ENCODE peak calls at places on chromosomes 5 and 9, in nine cellular contexts. One of them, this sample, is unnamed.

GRCh38 chr5:119302916-119303897 is 52.6 kb upstream of the TNFAIP8 start:
- DNase-seq in Peyer's patch: no peak
- DNase-seq in GM23338: no peak
- DNase-seq in lung: no peak
- DNase-seq in BJ: peak; percentile 95
- DNase-seq in B cell: no peak
- DNase-seq in left lung: no peak
- DNase-seq in adrenal gland: no peak
- DNase-seq in RWPE1: peak; percentile 71
- DNase-seq in this sample: no peak

GRCh38 chr9:16543691-16544090 is 326.8 kb downstream of the BNC2 start:
- DNase-seq in left lung: no peak
- DNase-seq in lung: no peak
- DNase-seq in GM23338: no peak
- DNase-seq in B cell: no peak
- DNase-seq in RWPE1: no peak
- DNase-seq in adrenal gland: no peak
- DNase-seq in BJ: no peak
- DNase-seq in Peyer's patch: no peak
- DNase-seq in this sample: no peak

GRCh38 chr9:122091682-122092592 is 1.2 kb downstream of the TTLL11 start:
- DNase-seq in lung: no peak
- DNase-seq in adrenal gland: no peak
- DNase-seq in BJ: no peak
- DNase-seq in GM23338: no peak
- DNase-seq in left lung: no peak
- DNase-seq in B cell: no peak
- DNase-seq in RWPE1: no peak
- DNase-seq in Peyer's patch: no peak
- DNase-seq in this sample: no peak

GRCh38 chr5:150058480-150059126 is 27.8 kb downstream of the CSF1R start:
- DNase-seq in GM23338: no peak
- DNase-seq in B cell: no peak
- DNase-seq in Peyer's patch: peak; percentile 49
- DNase-seq in adrenal gland: no peak
- DNase-seq in RWPE1: peak; percentile 69
- DNase-seq in lung: no peak
- DNase-seq in left lung: no peak
- DNase-seq in BJ: peak; percentile 47
- DNase-seq in this sample: no peak

GRCh38 chr9:14062449-14063187 is 251.3 kb downstream of the NFIB start:
- DNase-seq in Peyer's patch: no peak
- DNase-seq in GM23338: no peak
- DNase-seq in BJ: no peak
- DNase-seq in B cell: no peak
- DNase-seq in RWPE1: peak; percentile 62
- DNase-seq in left lung: no peak
- DNase-seq in lung: no peak
- DNase-seq in adrenal gland: no peak
- DNase-seq in this sample: no peak

GRCh38 chr5:92800360-92800759 is 780.7 kb downstream of the NR2F1-AS1 start:
- DNase-seq in GM23338: no peak
- DNase-seq in B cell: no peak
- DNase-seq in left lung: no peak
- DNase-seq in Peyer's patch: no peak
- DNase-seq in lung: no peak
- DNase-seq in RWPE1: no peak
- DNase-seq in BJ: no peak
- DNase-seq in adrenal gland: no peak
- DNase-seq in this sample: no peak

GRCh38 chr5:41246376-41246775 is 33.0 kb upstream of the C6 start:
- DNase-seq in lung: no peak
- DNase-seq in left lung: no peak
- DNase-seq in adrenal gland: no peak
- DNase-seq in B cell: no peak
- DNase-seq in Peyer's patch: peak; percentile 62
- DNase-seq in GM23338: no peak
- DNase-seq in BJ: peak; percentile 59
- DNase-seq in RWPE1: peak; percentile 78
- DNase-seq in this sample: no peak

GRCh38 chr5:31133488-31133887 is 60.0 kb upstream of the CDH6 start:
- DNase-seq in GM23338: no peak
- DNase-seq in Peyer's patch: no peak
- DNase-seq in adrenal gland: no peak
- DNase-seq in B cell: no peak
- DNase-seq in BJ: no peak
- DNase-seq in left lung: no peak
- DNase-seq in RWPE1: no peak
- DNase-seq in lung: no peak
- DNase-seq in this sample: peak; percentile 4

GRCh38 chr9:129776938-129777768 is 24.3 kb upstream of the PTGES start:
- DNase-seq in RWPE1: peak; percentile 99
- DNase-seq in GM23338: peak; percentile 20
- DNase-seq in Peyer's patch: peak; percentile 90
- DNase-seq in lung: peak; percentile 90
- DNase-seq in B cell: no peak
- DNase-seq in BJ: peak; percentile 97
- DNase-seq in left lung: peak; percentile 98
- DNase-seq in adrenal gland: peak; percentile 99
- DNase-seq in this sample: no peak

GRCh38 chr5:77294212-77294611 is 83.7 kb downstream of the PDE8B start:
- DNase-seq in BJ: no peak
- DNase-seq in adrenal gland: no peak
- DNase-seq in Peyer's patch: no peak
- DNase-seq in lung: no peak
- DNase-seq in RWPE1: no peak
- DNase-seq in left lung: no peak
- DNase-seq in GM23338: no peak
- DNase-seq in B cell: peak; percentile 17
- DNase-seq in this sample: no peak

GRCh38 chr5:121797677-121798518 is 53.8 kb upstream of the FTMT start:
- DNase-seq in BJ: no peak
- DNase-seq in RWPE1: no peak
- DNase-seq in left lung: no peak
- DNase-seq in GM23338: peak; percentile 74
- DNase-seq in B cell: no peak
- DNase-seq in lung: no peak
- DNase-seq in Peyer's patch: no peak
- DNase-seq in adrenal gland: no peak
- DNase-seq in this sample: no peak

DNA sequence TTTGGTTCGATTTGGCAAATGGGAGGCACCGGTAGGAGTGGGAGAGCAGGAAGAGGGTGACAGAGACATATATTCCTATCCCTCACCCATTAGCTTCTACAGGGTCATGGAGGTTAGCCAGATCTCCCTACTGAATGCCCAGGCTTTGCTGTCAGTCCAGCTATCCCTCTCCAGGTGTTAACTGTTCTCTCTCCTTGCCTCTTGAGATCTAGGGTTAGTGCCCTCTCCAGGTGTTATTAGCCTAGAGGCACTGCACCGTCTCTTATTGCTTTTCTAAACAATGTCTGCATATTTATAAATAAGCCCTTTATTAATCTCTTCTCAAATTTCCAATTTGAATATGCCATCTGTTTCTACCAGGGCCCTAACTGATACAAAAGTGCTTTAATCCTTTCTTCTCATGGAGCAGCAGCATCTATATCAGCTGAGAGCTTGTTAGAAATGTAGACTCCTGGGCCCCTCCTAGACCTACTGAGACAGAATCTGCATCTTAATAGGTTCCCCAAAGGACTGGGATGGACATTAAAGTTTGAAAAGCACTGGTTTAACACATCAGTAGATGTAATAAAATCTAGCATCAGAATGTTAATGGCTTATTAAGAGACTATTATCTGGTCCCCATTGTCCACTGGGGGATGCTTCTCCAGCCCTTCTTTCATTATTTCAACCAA is 322.5 kb upstream of the SLC24A2 start:
- DNase-seq in lung: no peak
- DNase-seq in left lung: no peak
- DNase-seq in RWPE1: no peak
- DNase-seq in GM23338: peak; percentile 57
- DNase-seq in B cell: no peak
- DNase-seq in adrenal gland: no peak
- DNase-seq in BJ: no peak
- DNase-seq in Peyer's patch: no peak
- DNase-seq in this sample: no peak
- TF ChIP-seq CTCF in lung: no peak
- TF ChIP-seq CTCF in left lung: no peak
- TF ChIP-seq CTCF in RWPE1: no peak
- TF ChIP-seq CTCF in GM23338: no peak
- TF ChIP-seq CTCF in B cell: no peak
- TF ChIP-seq CTCF in adrenal gland: no peak
- TF ChIP-seq CTCF in BJ: no peak
- TF ChIP-seq CTCF in Peyer's patch: no peak
- TF ChIP-seq CTCF in this sample: no peak

DNA sequence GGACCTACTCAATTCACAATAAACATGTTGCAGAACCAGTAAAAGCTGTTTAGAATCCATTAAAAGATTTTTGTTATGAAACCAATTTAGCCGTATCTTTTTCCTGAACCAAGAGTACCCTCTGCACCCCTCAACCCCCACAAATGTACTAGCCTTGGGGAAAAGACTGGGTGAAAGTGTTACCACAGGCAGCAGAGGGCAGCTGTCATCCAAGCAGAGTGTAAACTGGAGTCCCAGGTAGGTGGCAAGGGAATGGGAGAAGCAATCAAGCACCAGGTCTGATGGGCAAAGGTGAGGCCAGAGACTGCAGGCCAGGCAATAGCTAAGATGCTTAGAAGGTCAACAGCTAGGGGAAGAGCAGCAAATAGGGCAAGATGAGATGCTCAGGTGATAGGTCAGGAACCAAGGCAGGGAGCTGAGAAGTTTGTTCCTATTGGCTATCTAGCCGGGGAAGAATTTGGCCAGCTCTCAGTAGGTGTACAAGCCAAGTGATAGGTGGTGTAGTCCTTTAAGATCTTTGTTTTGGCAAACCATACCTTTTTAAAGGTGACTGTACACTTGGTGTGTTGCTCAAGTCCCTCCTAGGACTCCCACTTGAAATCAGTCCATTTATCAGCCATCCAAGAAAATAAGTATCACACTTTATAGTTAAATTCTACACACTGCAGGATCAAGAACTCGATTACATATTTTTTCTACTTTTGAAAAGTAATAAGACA is 77.8 kb upstream of the CCDC112 start:
- DNase-seq in GM23338: no peak
- DNase-seq in RWPE1: no peak
- DNase-seq in BJ: no peak
- DNase-seq in lung: no peak
- DNase-seq in B cell: no peak
- DNase-seq in Peyer's patch: peak; percentile 79
- DNase-seq in left lung: no peak
- DNase-seq in adrenal gland: no peak
- DNase-seq in this sample: no peak
- TF ChIP-seq CTCF in GM23338: peak; percentile 24
- TF ChIP-seq CTCF in RWPE1: no peak
- TF ChIP-seq CTCF in BJ: no peak
- TF ChIP-seq CTCF in lung: no peak
- TF ChIP-seq CTCF in B cell: no peak
- TF ChIP-seq CTCF in Peyer's patch: no peak
- TF ChIP-seq CTCF in left lung: no peak
- TF ChIP-seq CTCF in adrenal gland: no peak
- TF ChIP-seq CTCF in this sample: no peak

DNA sequence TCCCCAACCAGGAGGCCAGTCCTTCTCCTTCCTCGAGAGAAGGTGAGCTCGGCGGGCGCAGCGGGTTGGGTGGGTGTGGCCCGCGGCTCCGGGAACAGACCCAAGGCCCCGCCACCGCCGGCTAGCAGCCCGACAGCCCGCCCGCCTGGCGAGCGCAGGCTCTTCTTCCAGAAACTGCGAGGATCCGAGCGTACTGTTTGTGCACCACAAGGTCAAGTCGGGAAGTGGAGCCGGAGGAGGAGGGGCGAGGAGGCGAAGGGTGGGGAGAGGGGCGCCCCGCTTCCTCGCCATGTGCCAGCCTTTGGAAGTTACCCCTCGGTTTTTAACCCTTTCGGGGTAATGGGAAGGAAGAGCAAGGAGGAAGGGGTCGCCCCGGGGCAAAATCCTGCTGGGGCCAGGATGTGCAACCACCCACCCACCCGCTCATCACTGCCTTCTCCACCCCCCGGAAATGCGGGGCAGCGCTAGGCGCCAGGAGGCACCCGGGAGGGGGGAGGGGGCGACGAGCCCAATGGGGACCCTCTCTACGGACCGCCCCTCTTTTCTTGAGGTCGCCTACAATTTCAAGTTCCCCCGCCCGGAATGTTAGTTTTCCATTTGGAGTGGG is 1.1 kb upstream of the JADE2 start:
- DNase-seq in BJ: no peak
- DNase-seq in B cell: peak; percentile 83
- DNase-seq in GM23338: peak; percentile 97
- DNase-seq in adrenal gland: peak; percentile 94
- DNase-seq in RWPE1: peak; percentile 80
- DNase-seq in Peyer's patch: peak; percentile 91
- DNase-seq in lung: peak; percentile 87
- DNase-seq in left lung: peak; percentile 94
- DNase-seq in this sample: peak; percentile 46
- TF ChIP-seq CTCF in BJ: peak; percentile 18
- TF ChIP-seq CTCF in B cell: peak; percentile 8
- TF ChIP-seq CTCF in GM23338: no peak
- TF ChIP-seq CTCF in adrenal gland: peak; percentile 2
- TF ChIP-seq CTCF in RWPE1: peak; percentile 21
- TF ChIP-seq CTCF in Peyer's patch: peak; percentile 3
- TF ChIP-seq CTCF in lung: no peak
- TF ChIP-seq CTCF in left lung: no peak
- TF ChIP-seq CTCF in this sample: no peak

GRCh38 chr9:12716823-12717222 is 23.6 kb downstream of the TYRP1 start:
- DNase-seq in Peyer's patch: no peak
- DNase-seq in lung: no peak
- DNase-seq in adrenal gland: no peak
- DNase-seq in GM23338: no peak
- DNase-seq in left lung: no peak
- DNase-seq in RWPE1: no peak
- DNase-seq in B cell: no peak
- DNase-seq in BJ: no peak
- DNase-seq in this sample: no peak

GRCh38 chr9:12717907-12718306 is 24.7 kb downstream of the TYRP1 start:
- DNase-seq in RWPE1: no peak
- DNase-seq in Peyer's patch: no peak
- DNase-seq in left lung: no peak
- DNase-seq in B cell: no peak
- DNase-seq in BJ: no peak
- DNase-seq in GM23338: no peak
- DNase-seq in lung: no peak
- DNase-seq in adrenal gland: no peak
- DNase-seq in this sample: no peak

GRCh38 chr9:12720551-12720950 is 27.4 kb downstream of the TYRP1 start:
- DNase-seq in BJ: no peak
- DNase-seq in B cell: no peak
- DNase-seq in lung: no peak
- DNase-seq in Peyer's patch: no peak
- DNase-seq in left lung: no peak
- DNase-seq in RWPE1: no peak
- DNase-seq in GM23338: no peak
- DNase-seq in adrenal gland: no peak
- DNase-seq in this sample: no peak

GRCh38 chr9:12718482-12719026 is 25.4 kb downstream of the TYRP1 start:
- DNase-seq in B cell: no peak
- DNase-seq in adrenal gland: no peak
- DNase-seq in Peyer's patch: no peak
- DNase-seq in left lung: peak; percentile 35
- DNase-seq in RWPE1: no peak
- DNase-seq in GM23338: peak; percentile 87
- DNase-seq in lung: no peak
- DNase-seq in BJ: no peak
- DNase-seq in this sample: peak; percentile 5

GRCh38 chr9:12719431-12719830 is 26.2 kb downstream of the TYRP1 start:
- DNase-seq in B cell: no peak
- DNase-seq in left lung: no peak
- DNase-seq in adrenal gland: no peak
- DNase-seq in lung: no peak
- DNase-seq in BJ: no peak
- DNase-seq in RWPE1: peak; percentile 6
- DNase-seq in Peyer's patch: no peak
- DNase-seq in GM23338: peak; percentile 52
- DNase-seq in this sample: no peak
- TF ChIP-seq CTCF in B cell: no peak
- TF ChIP-seq CTCF in left lung: no peak
- TF ChIP-seq CTCF in adrenal gland: peak; percentile 23
- TF ChIP-seq CTCF in lung: no peak
- TF ChIP-seq CTCF in BJ: peak; percentile 53
- TF ChIP-seq CTCF in RWPE1: peak; percentile 62
- TF ChIP-seq CTCF in Peyer's patch: no peak
- TF ChIP-seq CTCF in GM23338: peak; percentile 81
- TF ChIP-seq CTCF in this sample: peak; percentile 56